ENCODE peak calls at places on chromosomes 4 and X, in five cellular contexts. I, X, L, F and Q are unnamed samples.
A peak's percentile ranks its signal among the peaks of the same experiment; 100 is the strongest.

GRCh38 chr4:141999446-142000143 is 363.2 kb downstream of the IL15 start:
- DNase-seq in I (no peak), X (no peak), L (no peak), F (no peak), Q (no peak)

GRCh38 chr4:104394409-104394813 is 100.3 kb downstream of the CXXC4 start:
- DNase-seq in I (no peak), X (no peak), L (no peak), F (no peak), Q (no peak)

GRCh38 chr4:56410247-56410646 is 23.0 kb upstream of the AASDH start:
- DNase-seq in I (peak; percentile 79), X (peak; percentile 72), L (peak; percentile 47), F (no peak), Q (peak; percentile 67)

GRCh38 chr4:79935264-79935663 is 137.8 kb downstream of the ANTXR2 start:
- DNase-seq in I (no peak), X (no peak), L (no peak), F (no peak), Q (no peak)

GRCh38 chr4:95898226-95898625 is 58.3 kb downstream of the PDHA2 start:
- DNase-seq in I (no peak), X (no peak), L (no peak), F (no peak), Q (no peak)

GRCh38 chr4:84878090-84878489 is 88.4 kb downstream of the WDFY3 start:
- DNase-seq in I (no peak), X (no peak), L (no peak), F (no peak), Q (no peak)

GRCh38 chr4:123477804-123478209 is 81.2 kb downstream of the SPRY1 start:
- DNase-seq in I (no peak), X (no peak), L (no peak), F (no peak), Q (no peak)

GRCh38 chr4:94446386-94446785 is 5.4 kb upstream of the PDLIM5 start:
- DNase-seq in I (no peak), X (no peak), L (no peak), F (no peak), Q (no peak)

GRCh38 chr4:113952452-113953029 is 26.9 kb downstream of the ARSJ start:
- DNase-seq in I (peak; percentile 44), X (no peak), L (no peak), F (no peak), Q (no peak)

GRCh38 chr4:133130171-133130570 is 18.9 kb upstream of the PCDH10 start:
- DNase-seq in I (no peak), X (no peak), L (no peak), F (no peak), Q (no peak)

GRCh38 chr4:21469438-21470032 is 479.0 kb downstream of the KCNIP4 start:
- DNase-seq in I (no peak), X (no peak), L (no peak), F (no peak), Q (no peak)

GRCh38 chr4:6332042-6332668 is 62.5 kb downstream of the WFS1 start:
- DNase-seq in I (no peak), X (no peak), L (peak; percentile 54), F (no peak), Q (no peak)

GRCh38 chr4:13905543-13905942 is 278.0 kb upstream of the BOD1L1 start:
- DNase-seq in I (peak; percentile 42), X (no peak), L (no peak), F (no peak), Q (no peak)

GRCh38 chrX:8404443-8404842 is 60.2 kb upstream of the VCX3B start:
- DNase-seq in I (no peak), X (no peak), L (peak; percentile 69), F (no peak), Q (no peak)

GRCh38 chrX:42290608-42291007 is 367.3 kb upstream of the CASK start:
- DNase-seq in I (peak; percentile 21), X (no peak), L (no peak), F (no peak), Q (no peak)

GRCh38 chrX:19566359-19567141 is 51.2 kb upstream of the MAP3K15 start:
- DNase-seq in I (no peak), X (no peak), L (no peak), F (no peak), Q (no peak)

GRCh38 chr4:184287697-184288255 is 70.1 kb upstream of the ENPP6 start:
- DNase-seq in I (no peak), X (no peak), L (peak; percentile 74), F (no peak), Q (no peak)

GRCh38 chrX:40420899-40421729 is 159.7 kb upstream of the ATP6AP2 start:
- DNase-seq in I (peak; percentile 3), X (no peak), L (no peak), F (no peak), Q (no peak)

GRCh38 chr4:121741751-121742150 is 23.2 kb downstream of the SMIM43 start:
- DNase-seq in I (no peak), X (no peak), L (no peak), F (no peak), Q (no peak)

GRCh38 chrX:17826609-17827496 is 34.2 kb downstream of the RAI2 start:
- DNase-seq in I (no peak), X (no peak), L (no peak), F (no peak), Q (no peak)

GRCh38 chrX:12955882-12956703 is 18.8 kb upstream of the TMSB4X start:
- DNase-seq in I (peak; percentile 50), X (peak; percentile 56), L (peak; percentile 63), F (no peak), Q (peak; percentile 59)

GRCh38 chr4:56326363-56326762 is 60.9 kb downstream of the AASDH start:
- DNase-seq in I (no peak), X (no peak), L (no peak), F (no peak), Q (no peak)

GRCh38 chrX:23904096-23904495 is 3.6 kb downstream of the APOO start:
- DNase-seq in I (no peak), X (no peak), L (no peak), F (no peak), Q (no peak)

GRCh38 chr4:114998316-114998715 is 115.1 kb downstream of the NDST4 start:
- DNase-seq in I (no peak), X (no peak), L (no peak), F (no peak), Q (no peak)

GRCh38 chr4:183343730-183344129 is 21.5 kb upstream of the CLDN24 start:
- DNase-seq in I (no peak), X (no peak), L (no peak), F (no peak), Q (peak; percentile 27)

GRCh38 chr4:108270466-108271450 is 102.0 kb upstream of the LEF1 start:
- DNase-seq in I (no peak), X (no peak), L (no peak), F (no peak), Q (no peak)

GRCh38 chrX:110417128-110417527 is 58.5 kb downstream of the RTL9 start:
- DNase-seq in I (no peak), X (no peak), L (no peak), F (no peak), Q (no peak)

GRCh38 chr4:90786602-90787001 is 659.4 kb downstream of the CCSER1 start:
- DNase-seq in I (no peak), X (no peak), L (no peak), F (no peak), Q (no peak)

GRCh38 chr4:176575141-176575731 is 217.5 kb downstream of the VEGFC start:
- DNase-seq in I (no peak), X (no peak), L (no peak), F (no peak), Q (no peak)

GRCh38 chr4:2364654-2365053 is 53.8 kb downstream of the ZFYVE28 start:
- DNase-seq in I (no peak), X (no peak), L (peak; percentile 34), F (peak; percentile 68), Q (peak; percentile 36)

GRCh38 chr4:101347267-101347556 is at the start of gene PPP3CA:
- DNase-seq in I (no peak), X (no peak), L (no peak), F (no peak), Q (no peak)

GRCh38 chrX:69189972-69190371 is 24.7 kb upstream of the PJA1 start:
- DNase-seq in I (no peak), X (peak; percentile 16), L (no peak), F (no peak), Q (no peak)

DNA sequence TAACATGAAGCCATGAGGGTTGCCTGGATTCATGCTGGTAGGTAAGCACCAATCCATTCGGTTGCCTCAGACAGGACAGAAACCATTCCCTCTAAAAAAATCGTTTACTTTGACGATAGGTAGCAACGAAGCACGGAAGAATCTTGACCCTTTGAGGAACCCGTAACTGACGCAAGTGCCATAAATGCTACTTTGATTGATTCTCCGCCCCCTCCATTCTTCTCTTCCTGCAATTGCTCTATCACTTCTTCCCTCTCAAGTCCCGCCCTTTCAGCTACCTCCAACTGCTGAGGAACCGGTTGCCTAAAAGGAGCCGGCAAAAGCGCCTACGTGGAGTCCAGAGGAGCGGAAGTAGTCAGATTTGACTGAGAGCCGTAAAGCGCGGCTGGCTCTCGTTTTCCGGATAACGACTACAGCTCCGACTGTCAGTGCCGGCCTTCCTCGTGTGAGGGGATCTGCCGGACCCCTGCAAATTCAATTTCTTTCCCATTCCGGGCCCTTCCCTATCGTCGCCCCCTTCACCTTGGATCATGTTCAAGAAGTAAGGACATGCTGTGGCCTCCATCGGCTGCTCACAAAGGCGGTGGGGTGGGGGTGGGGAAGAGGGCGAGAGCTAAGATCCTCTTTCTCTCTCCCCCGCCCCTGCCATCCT is at the start of gene MCTS1:
- DNase-seq in I (peak; percentile 98), X (peak; percentile 88), L (peak; percentile 86), F (peak; percentile 87), Q (peak; percentile 87)
- TF ChIP-seq POLR2A in I (peak; percentile 34), X (peak; percentile 50), L (no peak), F (no peak), Q (peak; percentile 73)

GRCh38 chr4:17647927-17648326 is 33.5 kb downstream of the MED28 start:
- DNase-seq in I (peak; percentile 11), X (no peak), L (no peak), F (no peak), Q (no peak)
- TF ChIP-seq CTCF in I (no peak), X (no peak), L (no peak), F (no peak), Q (no peak)

GRCh38 chr4:3845744-3846429 is 79.7 kb downstream of the ADRA2C start:
- DNase-seq in I (no peak), X (no peak), L (no peak), F (no peak), Q (no peak)
- H3K27ac ChIP-seq in I (no peak overlapping the region), X (no peak overlapping the region), L (no peak overlapping the region), F (no peak overlapping the region), Q (no peak overlapping the region)

DNA sequence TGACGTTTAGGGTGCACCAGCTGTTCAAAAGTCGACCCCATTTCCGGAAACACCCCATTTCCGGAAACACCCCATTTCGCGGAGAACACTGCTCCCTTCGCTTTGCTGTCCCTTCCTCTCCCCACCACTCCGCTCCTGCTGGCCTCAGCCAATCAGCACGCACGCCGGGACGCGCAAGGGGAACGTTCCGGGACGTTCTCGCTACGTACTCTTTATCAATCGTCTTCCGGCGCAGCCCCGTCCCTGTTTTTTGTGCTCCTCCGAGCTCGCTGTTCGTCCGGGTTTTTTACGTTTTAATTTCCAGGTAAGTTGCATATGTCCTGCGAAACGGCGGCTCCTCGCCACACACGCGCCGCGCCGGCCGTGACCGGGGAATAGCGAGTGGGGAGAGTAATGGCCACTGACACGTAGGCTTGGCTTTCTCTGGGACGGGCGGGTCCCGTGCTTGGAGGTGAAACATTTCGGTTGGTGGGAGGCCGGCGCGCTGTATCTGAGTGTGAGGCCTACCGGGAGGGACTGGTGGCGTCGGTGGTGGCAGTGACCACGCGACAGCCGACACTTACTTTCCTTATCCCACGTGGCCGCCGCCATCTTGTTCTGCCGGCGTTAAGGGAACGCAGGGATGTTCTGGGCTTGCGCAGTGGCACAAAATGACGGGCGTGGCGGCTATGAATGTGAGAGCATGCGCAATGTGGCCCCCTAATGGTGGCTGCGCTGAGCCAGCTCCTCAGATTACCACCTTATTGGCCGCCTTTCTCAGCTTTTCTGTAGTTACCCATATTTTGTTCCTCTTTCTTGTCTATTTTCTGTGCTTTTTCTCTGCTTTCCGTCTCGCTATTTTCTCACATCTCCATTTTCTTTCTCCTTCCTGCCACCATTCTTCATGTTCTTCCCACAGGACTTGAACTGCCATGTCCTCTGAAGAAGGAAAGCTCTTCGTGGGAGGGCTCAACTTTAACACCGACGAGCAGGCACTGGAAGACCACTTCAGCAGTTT is at the start of gene RBM3:
- DNase-seq in I (peak; percentile 95), X (peak; percentile 93), L (peak; percentile 91), F (peak; percentile 97), Q (peak; percentile 95)
- TF ChIP-seq POLR2A in I (peak; percentile 43), X (peak; percentile 84), L (peak; percentile 37), F (no peak), Q (peak; percentile 89)